ENCODE peak calls at places on chromosomes 11 and 22, in nine cellular contexts. One of them, this sample, is unnamed.

GRCh38 chr22:50252081-50253045 is 1.3 kb upstream of the HDAC10 start:
- DNase-seq in HCT116: no peak
- DNase-seq in K562: no peak
- DNase-seq in H54: peak
- DNase-seq in lower leg skin: peak
- DNase-seq in GM12892: peak
- DNase-seq in tibial nerve: peak
- DNase-seq in sigmoid colon: peak
- DNase-seq in adrenal gland: peak
- DNase-seq in this sample: peak

GRCh38 chr11:128725630-128726461 is 32.0 kb downstream of the FLI1 start:
- DNase-seq in HCT116: no peak
- DNase-seq in K562: no peak
- DNase-seq in H54: no peak
- DNase-seq in lower leg skin: no peak
- DNase-seq in GM12892: no peak
- DNase-seq in tibial nerve: peak
- DNase-seq in sigmoid colon: no peak
- DNase-seq in adrenal gland: no peak
- DNase-seq in this sample: no peak

GRCh38 chr11:68298659-68299516 is 13.5 kb upstream of the LRP5 start:
- DNase-seq in HCT116: no peak
- DNase-seq in K562: peak
- DNase-seq in H54: no peak
- DNase-seq in lower leg skin: no peak
- DNase-seq in GM12892: no peak
- DNase-seq in tibial nerve: no peak
- DNase-seq in sigmoid colon: no peak
- DNase-seq in adrenal gland: no peak
- DNase-seq in this sample: no peak

GRCh38 chr11:120134106-120134930 is 3.6 kb downstream of the TRIM29 start:
- DNase-seq in HCT116: no peak
- DNase-seq in K562: no peak
- DNase-seq in H54: no peak
- DNase-seq in lower leg skin: peak
- DNase-seq in GM12892: no peak
- DNase-seq in tibial nerve: no peak
- DNase-seq in sigmoid colon: peak
- DNase-seq in adrenal gland: peak
- DNase-seq in this sample: no peak

GRCh38 chr11:118435233-118435892 is 929 bp upstream of the KMT2A start:
- DNase-seq in HCT116: peak
- DNase-seq in K562: peak
- DNase-seq in H54: no peak
- DNase-seq in lower leg skin: peak
- DNase-seq in GM12892: peak
- DNase-seq in tibial nerve: peak
- DNase-seq in sigmoid colon: peak
- DNase-seq in adrenal gland: peak
- DNase-seq in this sample: peak

GRCh38 chr11:72471005-72471898 is 36.9 kb upstream of the CLPB start:
- DNase-seq in HCT116: peak
- DNase-seq in K562: peak
- DNase-seq in H54: peak
- DNase-seq in lower leg skin: peak
- DNase-seq in GM12892: peak
- DNase-seq in tibial nerve: peak
- DNase-seq in sigmoid colon: peak
- DNase-seq in adrenal gland: peak
- DNase-seq in this sample: peak

GRCh38 chr22:35510481-35510934 is 30.1 kb upstream of the RASD2 start:
- DNase-seq in HCT116: no peak
- DNase-seq in K562: no peak
- DNase-seq in H54: peak
- DNase-seq in lower leg skin: no peak
- DNase-seq in GM12892: no peak
- DNase-seq in tibial nerve: no peak
- DNase-seq in sigmoid colon: no peak
- DNase-seq in adrenal gland: no peak
- DNase-seq in this sample: no peak

GRCh38 chr11:30876656-30877371 is 290.7 kb upstream of the MPPED2 start:
- DNase-seq in HCT116: no peak
- DNase-seq in K562: no peak
- DNase-seq in H54: no peak
- DNase-seq in lower leg skin: no peak
- DNase-seq in GM12892: no peak
- DNase-seq in tibial nerve: no peak
- DNase-seq in sigmoid colon: no peak
- DNase-seq in adrenal gland: no peak
- DNase-seq in this sample: no peak

GRCh38 chr11:59186130-59186594 is 14.2 kb downstream of the DTX4 start:
- DNase-seq in HCT116: peak
- DNase-seq in K562: peak
- DNase-seq in H54: peak
- DNase-seq in lower leg skin: no peak
- DNase-seq in GM12892: peak
- DNase-seq in tibial nerve: no peak
- DNase-seq in sigmoid colon: no peak
- DNase-seq in adrenal gland: no peak
- DNase-seq in this sample: peak

GRCh38 chr11:61041755-61042518 is 60.4 kb upstream of the CD5 start:
- DNase-seq in HCT116: no peak
- DNase-seq in K562: no peak
- DNase-seq in H54: no peak
- DNase-seq in lower leg skin: no peak
- DNase-seq in GM12892: peak
- DNase-seq in tibial nerve: no peak
- DNase-seq in sigmoid colon: no peak
- DNase-seq in adrenal gland: no peak
- DNase-seq in this sample: no peak

GRCh38 chr11:97345031-97345430 is 955.2 kb downstream of the JRKL start:
- DNase-seq in HCT116: no peak
- DNase-seq in K562: no peak
- DNase-seq in H54: no peak
- DNase-seq in lower leg skin: no peak
- DNase-seq in GM12892: no peak
- DNase-seq in tibial nerve: no peak
- DNase-seq in sigmoid colon: no peak
- DNase-seq in adrenal gland: no peak
- DNase-seq in this sample: no peak

GRCh38 chr11:89361738-89362137 is 129.4 kb downstream of the NOX4 start:
- DNase-seq in HCT116: no peak
- DNase-seq in K562: no peak
- DNase-seq in H54: no peak
- DNase-seq in lower leg skin: no peak
- DNase-seq in GM12892: no peak
- DNase-seq in tibial nerve: no peak
- DNase-seq in sigmoid colon: no peak
- DNase-seq in adrenal gland: no peak
- DNase-seq in this sample: no peak

GRCh38 chr11:102306048-102306575 is 11.2 kb upstream of the BIRC3 start:
- DNase-seq in HCT116: no peak
- DNase-seq in K562: no peak
- DNase-seq in H54: peak
- DNase-seq in lower leg skin: peak
- DNase-seq in GM12892: no peak
- DNase-seq in tibial nerve: peak
- DNase-seq in sigmoid colon: no peak
- DNase-seq in adrenal gland: no peak
- DNase-seq in this sample: no peak

GRCh38 chr11:67277231-67277961 is 11.1 kb downstream of the GRK2 start:
- DNase-seq in HCT116: no peak
- DNase-seq in K562: peak
- DNase-seq in H54: peak
- DNase-seq in lower leg skin: peak
- DNase-seq in GM12892: peak
- DNase-seq in tibial nerve: peak
- DNase-seq in sigmoid colon: peak
- DNase-seq in adrenal gland: peak
- DNase-seq in this sample: peak

GRCh38 chr11:120186799-120187591 is 23.8 kb upstream of the OAF start:
- DNase-seq in HCT116: no peak
- DNase-seq in K562: no peak
- DNase-seq in H54: no peak
- DNase-seq in lower leg skin: no peak
- DNase-seq in GM12892: no peak
- DNase-seq in tibial nerve: no peak
- DNase-seq in sigmoid colon: peak
- DNase-seq in adrenal gland: peak
- DNase-seq in this sample: no peak

GRCh38 chr11:2399488-2400068 is 972 bp upstream of the TSSC4 start:
- DNase-seq in HCT116: no peak
- DNase-seq in K562: no peak
- DNase-seq in H54: peak
- DNase-seq in lower leg skin: no peak
- DNase-seq in GM12892: no peak
- DNase-seq in tibial nerve: no peak
- DNase-seq in sigmoid colon: no peak
- DNase-seq in adrenal gland: no peak
- DNase-seq in this sample: peak

GRCh38 chr22:22761963-22762772 is 117.8 kb downstream of the GGTLC2 start:
- DNase-seq in HCT116: no peak
- DNase-seq in K562: no peak
- DNase-seq in H54: no peak
- DNase-seq in lower leg skin: no peak
- DNase-seq in GM12892: no peak
- DNase-seq in tibial nerve: no peak
- DNase-seq in sigmoid colon: no peak
- DNase-seq in adrenal gland: no peak
- DNase-seq in this sample: no peak

GRCh38 chr11:32658639-32659406 is 75.2 kb downstream of the EIF3M start:
- DNase-seq in HCT116: no peak
- DNase-seq in K562: no peak
- DNase-seq in H54: no peak
- DNase-seq in lower leg skin: no peak
- DNase-seq in GM12892: no peak
- DNase-seq in tibial nerve: no peak
- DNase-seq in sigmoid colon: no peak
- DNase-seq in adrenal gland: no peak
- DNase-seq in this sample: no peak

GRCh38 chr11:111624602-111625001 is 22.4 kb downstream of the SIK2 start:
- DNase-seq in HCT116: no peak
- DNase-seq in K562: no peak
- DNase-seq in H54: no peak
- DNase-seq in lower leg skin: no peak
- DNase-seq in GM12892: no peak
- DNase-seq in tibial nerve: no peak
- DNase-seq in sigmoid colon: no peak
- DNase-seq in adrenal gland: no peak
- DNase-seq in this sample: no peak

GRCh38 chr11:22657101-22657694 is 9.2 kb upstream of the GAS2 start:
- DNase-seq in HCT116: no peak
- DNase-seq in K562: no peak
- DNase-seq in H54: no peak
- DNase-seq in lower leg skin: no peak
- DNase-seq in GM12892: no peak
- DNase-seq in tibial nerve: no peak
- DNase-seq in sigmoid colon: no peak
- DNase-seq in adrenal gland: no peak
- DNase-seq in this sample: no peak

GRCh38 chr11:9461068-9461759 is 402 bp downstream of the ZNF143 start:
- DNase-seq in HCT116: no peak
- DNase-seq in K562: peak
- DNase-seq in H54: peak
- DNase-seq in lower leg skin: peak
- DNase-seq in GM12892: peak
- DNase-seq in tibial nerve: peak
- DNase-seq in sigmoid colon: peak
- DNase-seq in adrenal gland: peak
- DNase-seq in this sample: peak
- TF ChIP-seq POLR2A in HCT116: peak
- TF ChIP-seq POLR2A in K562: peak
- TF ChIP-seq POLR2A in H54: peak
- TF ChIP-seq POLR2A in lower leg skin: no peak
- TF ChIP-seq POLR2A in GM12892: peak
- TF ChIP-seq POLR2A in tibial nerve: peak
- TF ChIP-seq POLR2A in sigmoid colon: peak
- TF ChIP-seq POLR2A in adrenal gland: peak
- TF ChIP-seq POLR2A in this sample: peak

GRCh38 chr11:46936138-46937110 is at the start of gene CSTPP1:
- DNase-seq in HCT116: peak
- DNase-seq in K562: peak
- DNase-seq in H54: peak
- DNase-seq in lower leg skin: peak
- DNase-seq in GM12892: peak
- DNase-seq in tibial nerve: peak
- DNase-seq in sigmoid colon: peak
- DNase-seq in adrenal gland: peak
- DNase-seq in this sample: peak
- TF ChIP-seq POLR2A in HCT116: no peak
- TF ChIP-seq POLR2A in K562: peak
- TF ChIP-seq POLR2A in H54: peak
- TF ChIP-seq POLR2A in lower leg skin: no peak
- TF ChIP-seq POLR2A in GM12892: no peak
- TF ChIP-seq POLR2A in tibial nerve: no peak
- TF ChIP-seq POLR2A in sigmoid colon: no peak
- TF ChIP-seq POLR2A in adrenal gland: no peak
- TF ChIP-seq POLR2A in this sample: no peak

GRCh38 chr22:38482662-38483308 is 14.9 kb downstream of the KDELR3 start:
- DNase-seq in HCT116: no peak
- DNase-seq in K562: no peak
- DNase-seq in H54: no peak
- DNase-seq in lower leg skin: no peak
- DNase-seq in GM12892: no peak
- DNase-seq in tibial nerve: no peak
- DNase-seq in sigmoid colon: no peak
- DNase-seq in adrenal gland: no peak
- DNase-seq in this sample: no peak
- TF ChIP-seq POLR2A in HCT116: no peak
- TF ChIP-seq POLR2A in K562: peak
- TF ChIP-seq POLR2A in H54: no peak
- TF ChIP-seq POLR2A in lower leg skin: no peak
- TF ChIP-seq POLR2A in GM12892: no peak
- TF ChIP-seq POLR2A in tibial nerve: no peak
- TF ChIP-seq POLR2A in sigmoid colon: no peak
- TF ChIP-seq POLR2A in adrenal gland: no peak
- TF ChIP-seq POLR2A in this sample: peak

DNA sequence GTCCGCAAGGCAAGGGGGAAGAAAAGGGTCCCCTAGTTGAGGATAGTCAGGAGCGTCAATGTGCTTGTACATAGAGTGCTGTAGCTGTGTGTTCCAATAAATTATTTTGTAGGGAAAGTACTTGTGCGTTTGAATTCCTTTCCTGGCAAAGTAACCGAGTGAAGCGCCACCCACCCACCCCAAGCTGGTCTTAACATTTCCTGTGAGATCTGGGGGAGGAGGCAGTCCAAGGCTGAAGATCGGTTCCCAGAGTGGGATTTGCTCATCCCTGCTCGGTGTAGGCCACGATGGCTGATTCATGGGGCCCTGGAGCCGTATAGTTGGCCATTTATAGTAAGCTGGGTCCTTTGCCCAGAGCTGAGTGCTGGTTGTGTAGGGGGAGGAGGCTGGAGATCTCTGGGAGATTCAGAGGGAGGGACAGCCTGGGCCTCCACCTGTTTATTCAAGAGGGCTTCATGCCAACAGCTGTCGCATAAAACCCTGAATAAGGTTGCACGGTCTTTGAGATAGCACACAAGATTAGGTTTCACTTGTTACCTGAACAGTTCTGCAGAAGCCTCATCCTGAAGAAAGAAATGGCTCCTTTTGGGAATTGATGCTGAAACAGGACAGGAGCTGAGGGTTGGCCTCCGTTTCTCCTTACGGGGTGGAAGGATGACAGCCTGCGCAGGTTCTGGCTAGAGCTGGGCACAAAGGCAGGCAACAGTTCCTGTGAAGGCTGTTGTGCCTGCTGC is 2.4 kb downstream of the ATF4 start:
- DNase-seq in HCT116: no peak
- DNase-seq in K562: no peak
- DNase-seq in H54: no peak
- DNase-seq in lower leg skin: no peak
- DNase-seq in GM12892: no peak
- DNase-seq in tibial nerve: no peak
- DNase-seq in sigmoid colon: peak
- DNase-seq in adrenal gland: no peak
- DNase-seq in this sample: peak
- TF ChIP-seq POLR2A in HCT116: peak
- TF ChIP-seq POLR2A in K562: peak
- TF ChIP-seq POLR2A in H54: no peak
- TF ChIP-seq POLR2A in lower leg skin: no peak
- TF ChIP-seq POLR2A in GM12892: peak
- TF ChIP-seq POLR2A in tibial nerve: no peak
- TF ChIP-seq POLR2A in sigmoid colon: peak
- TF ChIP-seq POLR2A in adrenal gland: no peak
- TF ChIP-seq POLR2A in this sample: peak

This sample was measured in erythroblast.